ENCODE peak calls at places on chromosomes 4 and X, in four cellular contexts. One of them, this sample, is unnamed.

GRCh38 chr4:55491486-55491885 is 55.2 kb downstream of the CLOCK start:
- DNase-seq in NCI-H510A: no peak
- DNase-seq in suprapubic skin: no peak
- DNase-seq in cardiac fibroblast: peak
- DNase-seq in this sample: no peak

GRCh38 chr4:31482691-31483090 is 762.5 kb downstream of the PCDH7 start:
- DNase-seq in NCI-H510A: no peak
- DNase-seq in suprapubic skin: no peak
- DNase-seq in cardiac fibroblast: no peak
- DNase-seq in this sample: peak

GRCh38 chr4:44861756-44862155 is 135.4 kb upstream of the GNPDA2 start:
- DNase-seq in NCI-H510A: no peak
- DNase-seq in suprapubic skin: no peak
- DNase-seq in cardiac fibroblast: peak
- DNase-seq in this sample: peak

GRCh38 chr4:159048166-159048886 is 54.6 kb upstream of the RAPGEF2 start:
- DNase-seq in NCI-H510A: peak
- DNase-seq in suprapubic skin: peak
- DNase-seq in cardiac fibroblast: peak
- DNase-seq in this sample: peak

GRCh38 chr4:133513891-133514290 is 364.8 kb downstream of the PCDH10 start:
- DNase-seq in NCI-H510A: no peak
- DNase-seq in suprapubic skin: no peak
- DNase-seq in cardiac fibroblast: peak
- DNase-seq in this sample: no peak

GRCh38 chr4:116469582-116469981 is 615.8 kb downstream of the TRAM1L1 start:
- DNase-seq in NCI-H510A: no peak
- DNase-seq in suprapubic skin: no peak
- DNase-seq in cardiac fibroblast: no peak
- DNase-seq in this sample: no peak

GRCh38 chr4:88846232-88846790 is 148.7 kb upstream of the NAP1L5 start:
- DNase-seq in NCI-H510A: peak
- DNase-seq in suprapubic skin: no peak
- DNase-seq in cardiac fibroblast: peak
- DNase-seq in this sample: peak

GRCh38 chr4:41933997-41934812 is 1.0 kb upstream of the TMEM33 start:
- DNase-seq in NCI-H510A: no peak
- DNase-seq in suprapubic skin: no peak
- DNase-seq in cardiac fibroblast: no peak
- DNase-seq in this sample: peak

GRCh38 chrX:49242545-49243066 is 7.3 kb downstream of the CCDC22 start:
- DNase-seq in NCI-H510A: no peak
- DNase-seq in suprapubic skin: no peak
- DNase-seq in cardiac fibroblast: no peak
- DNase-seq in this sample: no peak

GRCh38 chr4:164204434-164204833 is 549.5 kb upstream of the SMIM31 start:
- DNase-seq in NCI-H510A: no peak
- DNase-seq in suprapubic skin: no peak
- DNase-seq in cardiac fibroblast: peak
- DNase-seq in this sample: peak

GRCh38 chr4:147831452-147832192 is 99.7 kb downstream of the ARHGAP10 start:
- DNase-seq in NCI-H510A: no peak
- DNase-seq in suprapubic skin: no peak
- DNase-seq in cardiac fibroblast: peak
- DNase-seq in this sample: peak

GRCh38 chr4:176539785-176540175 is 220.0 kb downstream of the SPCS3 start:
- DNase-seq in NCI-H510A: no peak
- DNase-seq in suprapubic skin: no peak
- DNase-seq in cardiac fibroblast: no peak
- DNase-seq in this sample: no peak

GRCh38 chr4:114265342-114265741 is 285.9 kb upstream of the ARSJ start:
- DNase-seq in NCI-H510A: no peak
- DNase-seq in suprapubic skin: no peak
- DNase-seq in cardiac fibroblast: no peak
- DNase-seq in this sample: no peak

GRCh38 chr4:22587253-22587652 is 71.4 kb upstream of the ADGRA3 start:
- DNase-seq in NCI-H510A: no peak
- DNase-seq in suprapubic skin: no peak
- DNase-seq in cardiac fibroblast: no peak
- DNase-seq in this sample: no peak

GRCh38 chr4:34953145-34953799 is 1291.0 kb downstream of the ARAP2 start:
- DNase-seq in NCI-H510A: no peak
- DNase-seq in suprapubic skin: no peak
- DNase-seq in cardiac fibroblast: no peak
- DNase-seq in this sample: peak

GRCh38 chr4:119172223-119172622 is 36.6 kb downstream of the MYOZ2 start:
- DNase-seq in NCI-H510A: no peak
- DNase-seq in suprapubic skin: no peak
- DNase-seq in cardiac fibroblast: no peak
- DNase-seq in this sample: peak

GRCh38 chr4:117375101-117375500 is 289.7 kb upstream of the TRAM1L1 start:
- DNase-seq in NCI-H510A: no peak
- DNase-seq in suprapubic skin: no peak
- DNase-seq in cardiac fibroblast: no peak
- DNase-seq in this sample: no peak

GRCh38 chrX:19544693-19545305 is 29.5 kb upstream of the MAP3K15 start:
- DNase-seq in NCI-H510A: no peak
- DNase-seq in suprapubic skin: no peak
- DNase-seq in cardiac fibroblast: peak
- DNase-seq in this sample: peak

GRCh38 chr4:2277956-2278355 is 16.0 kb upstream of the MXD4 start:
- DNase-seq in NCI-H510A: no peak
- DNase-seq in suprapubic skin: no peak
- DNase-seq in cardiac fibroblast: no peak
- DNase-seq in this sample: no peak

GRCh38 chr4:4481394-4482000 is 60.4 kb downstream of the STX18 start:
- DNase-seq in NCI-H510A: no peak
- DNase-seq in suprapubic skin: no peak
- DNase-seq in cardiac fibroblast: no peak
- DNase-seq in this sample: no peak

GRCh38 chr4:138448169-138448568 is 206.0 kb upstream of the SLC7A11 start:
- DNase-seq in NCI-H510A: no peak
- DNase-seq in suprapubic skin: no peak
- DNase-seq in cardiac fibroblast: no peak
- DNase-seq in this sample: no peak

GRCh38 chrX:120120223-120120622 is 4.5 kb upstream of the RHOXF1 start:
- DNase-seq in NCI-H510A: peak
- DNase-seq in suprapubic skin: no peak
- DNase-seq in cardiac fibroblast: no peak
- DNase-seq in this sample: no peak

GRCh38 chr4:2825740-2826139 is 17.9 kb upstream of the ADD1 start:
- DNase-seq in NCI-H510A: no peak
- DNase-seq in suprapubic skin: peak
- DNase-seq in cardiac fibroblast: no peak
- DNase-seq in this sample: no peak

GRCh38 chr4:188106454-188106853 is 2.9 kb downstream of the TRIML2 start:
- DNase-seq in NCI-H510A: no peak
- DNase-seq in suprapubic skin: no peak
- DNase-seq in cardiac fibroblast: no peak
- DNase-seq in this sample: no peak